ENCODE peak calls at places on chromosomes 7 and 10, in ten cellular contexts. One of them, this sample, is unnamed.

GRCh38 chr7:87530126-87530525 is 54.6 kb upstream of the ABCB4 start:
- DNase-seq in ACHN: no peak
- DNase-seq in HEK293T: no peak
- DNase-seq in ELF-1: no peak
- DNase-seq in naive thymus-derived CD4-positive, alpha-beta T cell: no peak
- DNase-seq in stimulated activated CD8-positive, alpha-beta memory T cell treated with anti-CD3 and anti-CD28 coated beads, Interleukin-7, amount 100 ng/mL, for 1 hour: no peak
- DNase-seq in activated effector memory CD4-positive, alpha-beta T cell treated with anti-CD3 and anti-CD28 coated beads, Interleukin-2, amount 50 U/mL, for 16 hours: no peak
- DNase-seq in DMS 273 treated with DMSO at 0.1 percent for 48 hours: no peak
- DNase-seq in psoas muscle: no peak
- DNase-seq in NCI-H1092: no peak
- DNase-seq in this sample: no peak

GRCh38 chr10:99681553-99681952 is 22.2 kb downstream of the ENTPD7 start:
- DNase-seq in naive thymus-derived CD4-positive, alpha-beta T cell: no peak
- DNase-seq in stimulated activated CD8-positive, alpha-beta memory T cell treated with anti-CD3 and anti-CD28 coated beads, Interleukin-7, amount 100 ng/mL, for 1 hour: no peak
- DNase-seq in ACHN: peak; percentile 41
- DNase-seq in HEK293T: no peak
- DNase-seq in DMS 273 treated with DMSO at 0.1 percent for 48 hours: peak; percentile 14
- DNase-seq in psoas muscle: no peak
- DNase-seq in activated effector memory CD4-positive, alpha-beta T cell treated with anti-CD3 and anti-CD28 coated beads, Interleukin-2, amount 50 U/mL, for 16 hours: no peak
- DNase-seq in NCI-H1092: no peak
- DNase-seq in ELF-1: no peak
- DNase-seq in this sample: no peak

GRCh38 chr10:49601857-49602256 is 8.3 kb upstream of the SLC18A3 start:
- DNase-seq in psoas muscle: no peak
- DNase-seq in ELF-1: no peak
- DNase-seq in stimulated activated CD8-positive, alpha-beta memory T cell treated with anti-CD3 and anti-CD28 coated beads, Interleukin-7, amount 100 ng/mL, for 1 hour: no peak
- DNase-seq in NCI-H1092: no peak
- DNase-seq in naive thymus-derived CD4-positive, alpha-beta T cell: no peak
- DNase-seq in ACHN: peak; percentile 45
- DNase-seq in DMS 273 treated with DMSO at 0.1 percent for 48 hours: no peak
- DNase-seq in activated effector memory CD4-positive, alpha-beta T cell treated with anti-CD3 and anti-CD28 coated beads, Interleukin-2, amount 50 U/mL, for 16 hours: no peak
- DNase-seq in HEK293T: no peak
- DNase-seq in this sample: no peak

GRCh38 chr7:104137511-104137910 is 70.3 kb downstream of the ORC5 start:
- DNase-seq in psoas muscle: no peak
- DNase-seq in activated effector memory CD4-positive, alpha-beta T cell treated with anti-CD3 and anti-CD28 coated beads, Interleukin-2, amount 50 U/mL, for 16 hours: no peak
- DNase-seq in NCI-H1092: no peak
- DNase-seq in ACHN: no peak
- DNase-seq in ELF-1: no peak
- DNase-seq in HEK293T: no peak
- DNase-seq in naive thymus-derived CD4-positive, alpha-beta T cell: no peak
- DNase-seq in stimulated activated CD8-positive, alpha-beta memory T cell treated with anti-CD3 and anti-CD28 coated beads, Interleukin-7, amount 100 ng/mL, for 1 hour: no peak
- DNase-seq in DMS 273 treated with DMSO at 0.1 percent for 48 hours: no peak
- DNase-seq in this sample: no peak

GRCh38 chr7:46291064-46291463 is 370.0 kb upstream of the IGFBP3 start:
- DNase-seq in ELF-1: peak; percentile 66
- DNase-seq in HEK293T: no peak
- DNase-seq in naive thymus-derived CD4-positive, alpha-beta T cell: no peak
- DNase-seq in stimulated activated CD8-positive, alpha-beta memory T cell treated with anti-CD3 and anti-CD28 coated beads, Interleukin-7, amount 100 ng/mL, for 1 hour: no peak
- DNase-seq in psoas muscle: no peak
- DNase-seq in ACHN: no peak
- DNase-seq in NCI-H1092: no peak
- DNase-seq in activated effector memory CD4-positive, alpha-beta T cell treated with anti-CD3 and anti-CD28 coated beads, Interleukin-2, amount 50 U/mL, for 16 hours: no peak
- DNase-seq in DMS 273 treated with DMSO at 0.1 percent for 48 hours: no peak
- DNase-seq in this sample: no peak

GRCh38 chr10:83214178-83214577 is 925.1 kb upstream of the GHITM start:
- DNase-seq in HEK293T: no peak
- DNase-seq in ACHN: no peak
- DNase-seq in DMS 273 treated with DMSO at 0.1 percent for 48 hours: peak; percentile 27
- DNase-seq in ELF-1: no peak
- DNase-seq in naive thymus-derived CD4-positive, alpha-beta T cell: no peak
- DNase-seq in stimulated activated CD8-positive, alpha-beta memory T cell treated with anti-CD3 and anti-CD28 coated beads, Interleukin-7, amount 100 ng/mL, for 1 hour: no peak
- DNase-seq in psoas muscle: no peak
- DNase-seq in NCI-H1092: no peak
- DNase-seq in activated effector memory CD4-positive, alpha-beta T cell treated with anti-CD3 and anti-CD28 coated beads, Interleukin-2, amount 50 U/mL, for 16 hours: no peak
- DNase-seq in this sample: no peak

GRCh38 chr10:68871731-68872342 is 29.3 kb upstream of the DDX50 start:
- DNase-seq in NCI-H1092: peak; percentile 93
- DNase-seq in activated effector memory CD4-positive, alpha-beta T cell treated with anti-CD3 and anti-CD28 coated beads, Interleukin-2, amount 50 U/mL, for 16 hours: no peak
- DNase-seq in psoas muscle: no peak
- DNase-seq in DMS 273 treated with DMSO at 0.1 percent for 48 hours: peak; percentile 69
- DNase-seq in HEK293T: peak; percentile 60
- DNase-seq in stimulated activated CD8-positive, alpha-beta memory T cell treated with anti-CD3 and anti-CD28 coated beads, Interleukin-7, amount 100 ng/mL, for 1 hour: no peak
- DNase-seq in naive thymus-derived CD4-positive, alpha-beta T cell: no peak
- DNase-seq in ELF-1: peak; percentile 27
- DNase-seq in ACHN: peak; percentile 58
- DNase-seq in this sample: no peak

GRCh38 chr10:14060320-14061070 is 270.2 kb downstream of the FRMD4A start:
- DNase-seq in activated effector memory CD4-positive, alpha-beta T cell treated with anti-CD3 and anti-CD28 coated beads, Interleukin-2, amount 50 U/mL, for 16 hours: no peak
- DNase-seq in NCI-H1092: no peak
- DNase-seq in stimulated activated CD8-positive, alpha-beta memory T cell treated with anti-CD3 and anti-CD28 coated beads, Interleukin-7, amount 100 ng/mL, for 1 hour: no peak
- DNase-seq in HEK293T: no peak
- DNase-seq in naive thymus-derived CD4-positive, alpha-beta T cell: no peak
- DNase-seq in ELF-1: no peak
- DNase-seq in psoas muscle: no peak
- DNase-seq in ACHN: no peak
- DNase-seq in DMS 273 treated with DMSO at 0.1 percent for 48 hours: no peak
- DNase-seq in this sample: no peak

GRCh38 chr10:23826399-23826798 is 382.5 kb upstream of the KIAA1217 start:
- DNase-seq in ELF-1: peak; percentile 18
- DNase-seq in activated effector memory CD4-positive, alpha-beta T cell treated with anti-CD3 and anti-CD28 coated beads, Interleukin-2, amount 50 U/mL, for 16 hours: no peak
- DNase-seq in stimulated activated CD8-positive, alpha-beta memory T cell treated with anti-CD3 and anti-CD28 coated beads, Interleukin-7, amount 100 ng/mL, for 1 hour: no peak
- DNase-seq in psoas muscle: no peak
- DNase-seq in HEK293T: peak; percentile 45
- DNase-seq in ACHN: peak; percentile 27
- DNase-seq in naive thymus-derived CD4-positive, alpha-beta T cell: no peak
- DNase-seq in DMS 273 treated with DMSO at 0.1 percent for 48 hours: no peak
- DNase-seq in NCI-H1092: no peak
- DNase-seq in this sample: no peak

GRCh38 chr10:91700273-91700672 is 67.4 kb upstream of the PPP1R3C start:
- DNase-seq in ACHN: no peak
- DNase-seq in DMS 273 treated with DMSO at 0.1 percent for 48 hours: no peak
- DNase-seq in naive thymus-derived CD4-positive, alpha-beta T cell: no peak
- DNase-seq in NCI-H1092: no peak
- DNase-seq in activated effector memory CD4-positive, alpha-beta T cell treated with anti-CD3 and anti-CD28 coated beads, Interleukin-2, amount 50 U/mL, for 16 hours: no peak
- DNase-seq in psoas muscle: no peak
- DNase-seq in ELF-1: no peak
- DNase-seq in stimulated activated CD8-positive, alpha-beta memory T cell treated with anti-CD3 and anti-CD28 coated beads, Interleukin-7, amount 100 ng/mL, for 1 hour: no peak
- DNase-seq in HEK293T: no peak
- DNase-seq in this sample: no peak

GRCh38 chr10:31318382-31318853 is 598 bp upstream of the ZEB1 start:
- DNase-seq in ELF-1: peak; percentile 55
- DNase-seq in HEK293T: peak; percentile 16
- DNase-seq in stimulated activated CD8-positive, alpha-beta memory T cell treated with anti-CD3 and anti-CD28 coated beads, Interleukin-7, amount 100 ng/mL, for 1 hour: peak; percentile 45
- DNase-seq in NCI-H1092: no peak
- DNase-seq in activated effector memory CD4-positive, alpha-beta T cell treated with anti-CD3 and anti-CD28 coated beads, Interleukin-2, amount 50 U/mL, for 16 hours: peak; percentile 89
- DNase-seq in naive thymus-derived CD4-positive, alpha-beta T cell: peak; percentile 64
- DNase-seq in DMS 273 treated with DMSO at 0.1 percent for 48 hours: peak; percentile 8
- DNase-seq in ACHN: peak; percentile 70
- DNase-seq in psoas muscle: peak; percentile 59
- DNase-seq in this sample: peak; percentile 85

GRCh38 chr10:75870039-75870645 is 438.7 kb downstream of the LRMDA start:
- DNase-seq in activated effector memory CD4-positive, alpha-beta T cell treated with anti-CD3 and anti-CD28 coated beads, Interleukin-2, amount 50 U/mL, for 16 hours: no peak
- DNase-seq in naive thymus-derived CD4-positive, alpha-beta T cell: no peak
- DNase-seq in HEK293T: no peak
- DNase-seq in NCI-H1092: no peak
- DNase-seq in psoas muscle: no peak
- DNase-seq in stimulated activated CD8-positive, alpha-beta memory T cell treated with anti-CD3 and anti-CD28 coated beads, Interleukin-7, amount 100 ng/mL, for 1 hour: no peak
- DNase-seq in ACHN: no peak
- DNase-seq in ELF-1: no peak
- DNase-seq in DMS 273 treated with DMSO at 0.1 percent for 48 hours: no peak
- DNase-seq in this sample: no peak

GRCh38 chr10:132901351-132901750 is 41.0 kb downstream of the CFAP46 start:
- DNase-seq in stimulated activated CD8-positive, alpha-beta memory T cell treated with anti-CD3 and anti-CD28 coated beads, Interleukin-7, amount 100 ng/mL, for 1 hour: no peak
- DNase-seq in HEK293T: no peak
- DNase-seq in DMS 273 treated with DMSO at 0.1 percent for 48 hours: no peak
- DNase-seq in psoas muscle: no peak
- DNase-seq in activated effector memory CD4-positive, alpha-beta T cell treated with anti-CD3 and anti-CD28 coated beads, Interleukin-2, amount 50 U/mL, for 16 hours: no peak
- DNase-seq in ELF-1: no peak
- DNase-seq in NCI-H1092: no peak
- DNase-seq in ACHN: no peak
- DNase-seq in naive thymus-derived CD4-positive, alpha-beta T cell: no peak
- DNase-seq in this sample: peak; percentile 25

GRCh38 chr7:67724435-67724834 is 727.8 kb downstream of the TYW1 start:
- DNase-seq in HEK293T: no peak
- DNase-seq in psoas muscle: no peak
- DNase-seq in NCI-H1092: no peak
- DNase-seq in DMS 273 treated with DMSO at 0.1 percent for 48 hours: no peak
- DNase-seq in ACHN: no peak
- DNase-seq in ELF-1: peak; percentile 13
- DNase-seq in naive thymus-derived CD4-positive, alpha-beta T cell: no peak
- DNase-seq in stimulated activated CD8-positive, alpha-beta memory T cell treated with anti-CD3 and anti-CD28 coated beads, Interleukin-7, amount 100 ng/mL, for 1 hour: no peak
- DNase-seq in activated effector memory CD4-positive, alpha-beta T cell treated with anti-CD3 and anti-CD28 coated beads, Interleukin-2, amount 50 U/mL, for 16 hours: no peak
- DNase-seq in this sample: no peak